ENCODE peak calls at places on chromosomes 7 and 10, in seven cellular contexts. V is body of pancreas, J is AG04450, E is A673, Y is cardiac muscle cell, O is upper lobe of left lung, P is upper lobe of right lung. A is an unnamed sample.
A peak's percentile ranks its signal among the peaks of the same experiment; 100 is the strongest.

GRCh38 chr7:111841596-111842209 is 279.4 kb upstream of the IMMP2L start:
- DNase-seq in V (no peak), O (no peak), J (no peak), Y (no peak), P (no peak), E (no peak), A (no peak)

GRCh38 chr10:70331486-70332268 is 47.9 kb upstream of the NPFFR1 start:
- DNase-seq in V (peak; percentile 51), E (peak; percentile 99), Y (peak; percentile 25), O (no peak), P (no peak), J (peak; percentile 80), A (no peak)

GRCh38 chr10:132536241-132536963 is 1.2 kb upstream of the INPP5A start:
- DNase-seq in E (no peak), Y (peak; percentile 51), J (no peak), V (peak; percentile 36), O (peak; percentile 75), P (peak; percentile 64), A (peak; percentile 47)

GRCh38 chr7:50590535-50590934 is 25.3 kb upstream of the DDC start:
- DNase-seq in E (no peak), V (no peak), O (peak; percentile 52), J (no peak), Y (no peak), P (no peak), A (no peak)

GRCh38 chr7:39062811-39063210 is 85.1 kb downstream of the POU6F2 start:
- DNase-seq in O (no peak), V (no peak), E (no peak), P (no peak), Y (no peak), J (no peak), A (no peak)

GRCh38 chr7:57201895-57202210 is 69.6 kb upstream of the ZNF479 start:
- DNase-seq in V (no peak), Y (no peak), J (no peak), P (peak; percentile 35), E (no peak), O (no peak), A (peak; percentile 10)

GRCh38 chr10:50855461-50855860 is 30.0 kb downstream of the A1CF start:
- DNase-seq in Y (no peak), V (no peak), J (no peak), E (no peak), O (no peak), P (no peak), A (no peak)

GRCh38 chr7:100128602-100128963 is 1.8 kb downstream of the MBLAC1 start:
- DNase-seq in E (no peak), J (no peak), P (no peak), V (no peak), O (no peak), Y (no peak), A (no peak)

GRCh38 chr10:44752451-44753441 is 158.4 kb upstream of the TMEM72 start:
- DNase-seq in E (no peak), Y (no peak), O (no peak), P (no peak), J (peak; percentile 79), V (peak; percentile 34), A (no peak)

GRCh38 chr10:118118751-118119150 is 72.0 kb upstream of the RAB11FIP2 start:
- DNase-seq in O (no peak), J (no peak), V (no peak), E (no peak), Y (no peak), P (no peak), A (no peak)

GRCh38 chr10:47101196-47101595 is 190.0 kb downstream of the PTPN20 start:
- DNase-seq in P (no peak), J (no peak), E (no peak), Y (no peak), O (no peak), V (no peak), A (no peak)

GRCh38 chr7:38413784-38414183 is 140.3 kb upstream of the TARP start:
- DNase-seq in O (no peak), E (no peak), V (no peak), P (no peak), J (no peak), Y (no peak), A (no peak)

GRCh38 chr10:79070611-79071534 is 2.1 kb downstream of the ZMIZ1 start:
- DNase-seq in E (peak; percentile 78), P (peak; percentile 95), V (peak; percentile 95), Y (peak; percentile 94), J (no peak), O (peak; percentile 92), A (peak; percentile 91)

GRCh38 chr7:84712326-84712725 is 474.5 kb downstream of the SEMA3D start:
- DNase-seq in Y (no peak), P (no peak), E (no peak), J (no peak), V (no peak), O (no peak), A (no peak)

GRCh38 chr7:69898189-69898588 is 299.9 kb downstream of the AUTS2 start:
- DNase-seq in J (no peak), P (no peak), E (no peak), V (no peak), Y (no peak), O (no peak), A (no peak)

GRCh38 chr7:28855538-28856217 is 102.5 kb downstream of the TRIL start:
- DNase-seq in V (no peak), J (peak; percentile 87), Y (no peak), O (no peak), P (no peak), E (peak; percentile 71), A (no peak)

GRCh38 chr10:34736976-34737771 is 77.9 kb downstream of the PARD3 start:
- DNase-seq in P (no peak), E (no peak), J (no peak), V (no peak), O (no peak), Y (no peak), A (no peak)

GRCh38 chr10:2948127-2948854 is 119.1 kb upstream of the PFKP start:
- DNase-seq in V (no peak), O (no peak), E (no peak), Y (no peak), J (no peak), P (no peak), A (no peak)

GRCh38 chr7:134707663-134708383 is 61.2 kb downstream of the BPGM start:
- DNase-seq in O (no peak), E (no peak), P (no peak), V (no peak), Y (no peak), J (no peak), A (no peak)
- H3K9me3 ChIP-seq in O (no peaks in the 10 kb centered on the region), E (no peaks in the 10 kb centered on the region), P (no peaks in the 10 kb centered on the region), V (no peaks in the 10 kb centered on the region), Y (no peaks in the 10 kb centered on the region), J (no peaks in the 10 kb centered on the region), A (no peaks in the 10 kb centered on the region)

GRCh38 chr7:150371996-150372270 is 3.3 kb downstream of the REPIN1 start:
- DNase-seq in J (no peak), V (no peak), P (no peak), O (peak; percentile 81), Y (no peak), E (no peak), A (no peak)

GRCh38 chr7:150373049-150373801 is 4.6 kb downstream of the REPIN1 start:
- DNase-seq in O (no peak), Y (peak; percentile 82), P (peak; percentile 46), V (peak; percentile 50), J (no peak), E (no peak), A (peak; percentile 48)

GRCh38 chr7:150371131-150371995 is 2.7 kb downstream of the REPIN1 start:
- DNase-seq in E (no peak), Y (no peak), V (no peak), O (peak; percentile 68), P (peak; percentile 65), J (no peak), A (no peak)

GRCh38 chr7:150374026-150374425 is 5.1 kb upstream of the ZNF775 start:
- DNase-seq in J (no peak), O (no peak), P (peak; percentile 34), V (no peak), Y (no peak), E (no peak), A (no peak)

GRCh38 chr7:150372271-150373048 is 3.8 kb downstream of the REPIN1 start:
- DNase-seq in V (no peak), P (no peak), J (no peak), Y (no peak), O (peak; percentile 86), E (no peak), A (no peak)
- TF ChIP-seq CTCF in V (no peak), P (no peak), J (no peak), Y (no peak), O (no peak), E (no peak), A (no peak)

GRCh38 chr7:44144426-44144967 is 3.4 kb upstream of the MYL7 start:
- DNase-seq in V (peak; percentile 6), O (no peak), Y (no peak), J (no peak), E (no peak), P (peak; percentile 25), A (peak; percentile 46)

GRCh38 chr7:44145969-44146897 is 5.1 kb upstream of the MYL7 start:
- DNase-seq in E (peak; percentile 77), J (no peak), Y (peak; percentile 91), P (peak; percentile 88), O (peak; percentile 94), V (peak; percentile 76), A (peak; percentile 59)

GRCh38 chr7:44145419-44145968 is 4.4 kb upstream of the MYL7 start:
- DNase-seq in V (peak; percentile 11), P (no peak), E (no peak), Y (no peak), O (peak; percentile 87), J (no peak), A (peak; percentile 46)

GRCh38 chr7:44143606-44144250 is 2.6 kb upstream of the MYL7 start:
- DNase-seq in O (no peak), V (peak; percentile 4), J (no peak), P (peak; percentile 29), E (no peak), Y (no peak), A (no peak)

DNA sequence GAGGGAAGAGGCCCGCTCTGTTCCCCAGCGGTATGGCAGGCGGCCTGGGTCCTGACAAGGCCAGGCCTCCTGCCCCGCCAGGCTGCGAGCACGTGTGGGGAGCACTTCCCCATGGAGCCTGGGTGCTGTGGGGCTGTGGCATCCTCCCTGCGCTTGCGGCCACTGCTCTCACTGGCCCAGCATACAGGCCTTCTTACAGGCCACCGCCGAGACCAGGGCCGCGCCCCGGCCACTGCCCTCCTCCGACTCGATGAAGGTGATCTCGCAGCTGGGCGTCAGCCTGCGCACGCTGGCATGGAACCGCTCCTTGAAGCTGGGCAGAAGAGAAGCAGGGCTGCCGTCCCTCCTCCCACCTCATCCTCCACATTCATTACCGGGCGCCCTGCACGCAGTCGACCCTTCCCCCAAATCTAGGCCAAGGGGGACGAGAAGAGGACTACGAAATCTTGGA is 3.9 kb upstream of the MYL7 start:
- DNase-seq in V (peak; percentile 10), J (no peak), P (no peak), Y (no peak), O (peak; percentile 84), E (no peak), A (no peak)
- H3K4me3 ChIP-seq in V (no peak overlapping the region), J (no peak overlapping the region), P (peak overlapping the region; percentile 44), Y (no peak overlapping the region), O (no peak overlapping the region), E (no peak overlapping the region), A (no peak overlapping the region)

DNA sequence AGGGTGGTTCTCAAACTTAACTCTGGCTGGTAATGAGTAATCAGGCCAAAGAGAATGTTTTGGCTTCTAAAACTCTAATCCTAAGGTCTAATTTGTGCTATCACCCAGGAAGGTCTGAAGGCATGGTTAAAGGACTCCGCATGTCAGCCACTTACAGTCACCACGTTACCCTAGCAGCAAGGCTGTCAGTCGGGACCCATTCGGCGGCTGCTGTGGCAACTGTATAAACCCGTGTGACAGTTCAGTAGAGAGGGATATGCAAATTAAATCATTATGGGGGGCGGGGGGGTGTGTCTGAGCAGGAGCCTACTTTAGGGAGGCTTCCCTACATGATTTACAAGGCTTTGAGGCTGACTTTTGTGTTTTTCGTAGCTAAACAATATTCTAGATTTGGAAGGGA is 284.5 kb downstream of the USP6NL start:
- DNase-seq in Y (no peak), J (no peak), P (no peak), E (no peak), O (no peak), V (no peak), A (no peak)
- H3K9me3 ChIP-seq in Y (no peaks in the 10 kb centered on the region), J (no peaks in the 10 kb centered on the region), P (no peaks in the 10 kb centered on the region), E (no peaks in the 10 kb centered on the region), O (no peaks in the 10 kb centered on the region), V (no peaks in the 10 kb centered on the region), A (no peaks in the 10 kb centered on the region)